ENCODE peak calls at places on chromosomes 11 and 22, in five cellular contexts. V, F, R, J and O are unnamed samples.

GRCh38 chr22:36816635-36817428 is at the start of gene PVALB:
- DNase-seq in R (peak; percentile 76), V (no peak), J (peak; percentile 39), F (no peak), O (no peak)

GRCh38 chr11:3156282-3156660 is 8.8 kb downstream of the OSBPL5 start:
- DNase-seq in J (no peak), F (no peak), V (no peak), R (no peak), O (peak; percentile 71)

GRCh38 chr11:33377100-33377851 is 120.1 kb downstream of the HIPK3 start:
- DNase-seq in F (no peak), R (no peak), V (no peak), J (no peak), O (no peak)

GRCh38 chr11:112440518-112440917 is 179.9 kb upstream of the PLET1 start:
- DNase-seq in R (no peak), F (no peak), V (no peak), J (peak; percentile 25), O (no peak)

GRCh38 chr11:65883058-65883761 is 3.6 kb downstream of the CTSW start:
- DNase-seq in F (no peak), R (no peak), J (no peak), V (no peak), O (no peak)

GRCh38 chr22:19571207-19571795 is 47.1 kb upstream of the CLDN5 start:
- DNase-seq in R (no peak), V (no peak), F (no peak), J (no peak), O (no peak)

GRCh38 chr11:67534070-67534679 is 10.9 kb upstream of the CABP2 start:
- DNase-seq in J (no peak), F (no peak), R (no peak), V (no peak), O (no peak)

GRCh38 chr11:66847461-66848232 is 4.4 kb downstream of the RCE1 start:
- DNase-seq in R (no peak), F (no peak), V (no peak), J (no peak), O (no peak)

GRCh38 chr11:17014774-17015638 is 792 bp upstream of the PLEKHA7 start:
- DNase-seq in R (peak; percentile 44), J (peak; percentile 53), V (no peak), F (peak; percentile 14), O (no peak)